ENCODE peak calls at places on chromosomes 7 and 10, in eight cellular contexts. K, T, N, R, E, V, F and S are unnamed samples.

GRCh38 chr7:31526882-31527281 is 13.0 kb downstream of the ITPRID1 start:
- DNase-seq in K (no peak), T (no peak), N (no peak), R (no peak), E (no peak), V (no peak), F (peak; percentile 12), S (no peak)

GRCh38 chr10:5564537-5565204 is 39.9 kb downstream of the CALML3 start:
- DNase-seq in K (no peak), T (no peak), N (no peak), R (no peak), E (peak; percentile 18), V (peak; percentile 6), F (no peak), S (peak; percentile 42)

GRCh38 chr7:4808565-4808964 is 33.1 kb downstream of the AP5Z1 start:
- DNase-seq in K (no peak), T (no peak), N (no peak), R (no peak), E (no peak), V (no peak), F (no peak), S (no peak)

GRCh38 chr10:113425596-113425995 is 127.3 kb upstream of the HABP2 start:
- DNase-seq in K (peak; percentile 61), T (no peak), N (no peak), R (no peak), E (no peak), V (no peak), F (no peak), S (no peak)

GRCh38 chr7:131235489-131236317 is 92.0 kb upstream of the MKLN1 start:
- DNase-seq in K (peak; percentile 93), T (peak; percentile 79), N (no peak), R (peak; percentile 35), E (no peak), V (peak; percentile 19), F (peak; percentile 18), S (peak; percentile 60)

GRCh38 chr7:86788948-86789347 is 145.2 kb downstream of the GRM3 start:
- DNase-seq in K (no peak), T (no peak), N (no peak), R (no peak), E (no peak), V (no peak), F (no peak), S (no peak)

GRCh38 chr7:92840309-92840708 is 3.9 kb upstream of the CDK6 start:
- DNase-seq in K (no peak), T (no peak), N (no peak), R (no peak), E (no peak), V (no peak), F (no peak), S (no peak)

GRCh38 chr7:27194002-27194352 is 5.9 kb downstream of the HOXA13 start:
- DNase-seq in K (peak; percentile 31), T (no peak), N (no peak), R (no peak), E (no peak), V (no peak), F (no peak), S (no peak)

GRCh38 chr10:35470535-35470934 is 134.2 kb downstream of the CCNY start:
- DNase-seq in K (no peak), T (peak; percentile 55), N (no peak), R (no peak), E (no peak), V (no peak), F (peak; percentile 26), S (no peak)

GRCh38 chr7:78153285-78153684 is 354.7 kb downstream of the PHTF2 start:
- DNase-seq in K (no peak), T (no peak), N (no peak), R (no peak), E (no peak), V (no peak), F (no peak), S (no peak)

GRCh38 chr7:130152270-130153141 is 52.7 kb downstream of the TMEM209 start:
- DNase-seq in K (no peak), T (no peak), N (no peak), R (no peak), E (no peak), V (no peak), F (no peak), S (no peak)

GRCh38 chr7:43117025-43117424 is 4.6 kb downstream of the HECW1 start:
- DNase-seq in K (no peak), T (no peak), N (no peak), R (no peak), E (no peak), V (no peak), F (no peak), S (no peak)

GRCh38 chr7:41955475-41956243 is 252.8 kb upstream of the INHBA start:
- DNase-seq in K (peak; percentile 97), T (no peak), N (peak; percentile 71), R (peak; percentile 99), E (peak; percentile 98), V (peak; percentile 83), F (peak; percentile 90), S (no peak)

GRCh38 chr7:30805081-30805691 is 34.0 kb downstream of the MINDY4 start:
- DNase-seq in K (no peak), T (no peak), N (no peak), R (no peak), E (no peak), V (no peak), F (no peak), S (no peak)

GRCh38 chr7:127578036-127578684 is 7.2 kb downstream of the GCC1 start:
- DNase-seq in K (no peak), T (peak; percentile 61), N (no peak), R (peak; percentile 34), E (no peak), V (no peak), F (no peak), S (no peak)

DNA sequence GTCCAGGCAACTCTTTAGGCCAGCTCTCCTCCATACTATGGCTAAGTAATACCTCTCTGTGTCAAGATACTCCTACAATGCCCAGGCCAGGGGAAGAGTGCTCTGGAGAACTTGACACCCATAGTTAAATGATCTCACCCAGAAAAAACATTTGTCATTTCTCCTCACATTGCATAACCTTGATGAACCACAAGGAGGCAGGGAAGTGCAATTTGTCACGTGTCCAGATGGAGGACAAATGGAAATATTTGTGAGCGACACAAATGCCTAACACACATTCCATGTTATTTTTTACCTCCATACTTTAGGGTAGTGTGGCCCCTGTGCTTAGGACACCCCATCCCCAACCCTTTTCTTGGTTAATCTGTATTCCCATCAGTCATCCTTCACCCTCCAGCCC is 78.3 kb downstream of the HTR7 start:
- DNase-seq in K (peak; percentile 56), T (no peak), N (no peak), R (no peak), E (no peak), V (no peak), F (no peak), S (no peak)
- TF ChIP-seq CTCF in K (peak; percentile 50), T (peak; percentile 30), N (no peak), R (no peak), E (no peak), V (no peak), F (no peak), S (no peak)

DNA sequence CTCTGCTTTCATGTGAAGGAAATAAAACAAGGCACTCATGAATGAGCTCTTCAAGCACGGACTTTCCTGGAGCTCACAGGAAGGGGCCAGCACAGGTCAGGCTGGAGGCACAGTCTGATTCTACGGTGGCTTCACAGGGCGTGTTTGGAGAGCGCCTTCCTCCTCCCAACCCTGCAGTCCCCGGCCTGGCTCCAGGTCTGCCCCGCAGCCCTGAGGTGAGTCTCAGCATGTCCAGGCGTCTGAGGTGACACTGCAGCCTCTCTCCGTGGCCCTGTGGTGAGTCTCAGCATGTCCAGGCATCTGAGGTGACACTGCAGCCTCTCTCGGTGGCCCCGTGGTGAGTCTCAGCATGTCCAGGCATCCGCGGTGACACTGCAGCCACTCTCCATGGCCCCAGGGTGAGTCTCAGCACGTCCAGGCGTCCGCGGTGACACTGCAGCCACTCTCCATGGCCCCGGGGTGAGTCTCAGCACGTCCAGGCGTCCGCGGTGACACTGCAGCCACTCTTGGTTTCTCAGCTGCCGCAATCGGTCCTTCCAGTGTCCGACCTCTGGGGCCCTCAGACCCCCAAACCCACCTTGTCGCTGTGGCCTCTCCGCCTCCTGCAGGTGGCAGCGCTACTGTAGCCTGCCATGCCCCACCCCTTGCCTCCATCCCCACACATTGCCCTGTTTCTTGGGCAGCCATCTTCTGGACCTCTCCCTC is 381.7 kb downstream of the DNAJB6 start:
- DNase-seq in K (no peak), T (no peak), N (no peak), R (no peak), E (no peak), V (no peak), F (no peak), S (no peak)
- H3K9me3 ChIP-seq in K (no peaks in the 10 kb centered on the region), T (peaks cover 9% of the 10 kb centered on the region), N (no peaks in the 10 kb centered on the region), R (no peaks in the 10 kb centered on the region), E (no peaks in the 10 kb centered on the region), V (no peaks in the 10 kb centered on the region), F (no peaks in the 10 kb centered on the region), S (no peaks in the 10 kb centered on the region)

GRCh38 chr7:522071-522937 is 2.7 kb upstream of the PDGFA start:
- DNase-seq in K (peak; percentile 37), T (no peak), N (peak; percentile 66), R (peak; percentile 47), E (no peak), V (peak; percentile 65), F (peak; percentile 81), S (no peak)
- TF ChIP-seq CTCF in K (no peak), T (no peak), N (no peak), R (no peak), E (no peak), V (no peak), F (peak; percentile 2), S (no peak)

DNA sequence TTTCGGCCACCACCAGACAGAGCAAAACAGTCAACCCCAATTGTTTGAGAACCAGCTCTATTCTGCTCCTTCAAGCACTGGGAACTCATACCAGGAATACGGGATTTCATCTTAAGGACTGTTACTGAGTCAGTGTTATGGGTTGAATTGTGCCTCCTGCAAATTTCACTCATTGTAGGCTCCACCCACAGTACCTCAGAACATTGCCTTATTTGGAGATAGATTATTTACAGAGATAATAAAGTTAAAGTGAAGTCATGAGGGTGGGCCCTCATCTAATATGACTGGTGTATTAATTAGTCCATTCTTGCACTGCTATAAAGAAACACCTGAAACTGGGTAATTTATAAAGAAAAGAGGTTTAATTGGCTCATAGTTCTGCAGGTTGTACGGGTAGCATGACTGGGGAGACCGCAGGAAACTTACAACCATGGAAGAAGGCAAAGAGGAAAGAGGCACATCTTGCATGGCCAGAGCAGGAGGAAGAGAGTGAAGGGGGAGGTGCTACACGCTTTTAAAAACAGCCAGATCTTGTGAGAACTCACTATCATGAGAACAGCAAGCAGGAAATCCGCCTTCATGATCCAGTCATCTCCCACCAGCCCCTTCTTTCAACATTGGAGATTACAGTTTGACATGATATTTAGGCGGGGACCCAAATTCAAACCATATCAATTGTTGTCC is 14.3 kb upstream of the ZNF248 start:
- DNase-seq in K (no peak), T (no peak), N (no peak), R (no peak), E (no peak), V (no peak), F (no peak), S (no peak)
- H3K9me3 ChIP-seq in K (peaks cover 6% of the 10 kb centered on the region), T (no peaks in the 10 kb centered on the region), N (no peaks in the 10 kb centered on the region), R (no peaks in the 10 kb centered on the region), E (no peaks in the 10 kb centered on the region), V (no peaks in the 10 kb centered on the region), F (no peaks in the 10 kb centered on the region), S (no peaks in the 10 kb centered on the region)